ENCODE peak calls at places on chromosomes 13 and 19, in five cellular contexts. Q is colonic mucosa, P is bronchial epithelial cell, X is keratinocyte, I is HFF-Myc. U is an unnamed sample.
A peak's percentile ranks its signal among the peaks of the same experiment; 100 is the strongest.

GRCh38 chr19:748274-748598 is 2.7 kb upstream of the MISP start:
- DNase-seq in Q (peak; percentile 88), P (no peak), X (no peak), I (no peak), U (no peak)

GRCh38 chr19:28403698-28404099 is 809.3 kb downstream of the UQCRFS1 start:
- DNase-seq in Q (no peak), P (no peak), X (no peak), I (no peak), U (no peak)

GRCh38 chr19:13505761-13506549 is at the start of gene CACNA1A:
- DNase-seq in Q (no peak), P (no peak), X (no peak), I (no peak), U (no peak)

GRCh38 chr19:51754770-51755169 is 3.1 kb upstream of the FPR1 start:
- DNase-seq in Q (no peak), P (no peak), X (no peak), I (no peak), U (no peak)

GRCh38 chr13:31638577-31638976 is 100.7 kb upstream of the RXFP2 start:
- DNase-seq in Q (no peak), P (peak; percentile 67), X (no peak), I (peak; percentile 54), U (peak; percentile 54)

GRCh38 chr13:97932006-97932405 is 21.5 kb upstream of the IPO5 start:
- DNase-seq in Q (no peak), P (no peak), X (no peak), I (no peak), U (no peak)

GRCh38 chr19:29576043-29576442 is 30.0 kb upstream of the POP4 start:
- DNase-seq in Q (no peak), P (no peak), X (no peak), I (no peak), U (no peak)

GRCh38 chr13:43354147-43354945 is 331.0 kb downstream of the DNAJC15 start:
- DNase-seq in Q (no peak), P (no peak), X (no peak), I (no peak), U (no peak)

GRCh38 chr13:23510979-23511735 is 59.1 kb upstream of the TNFRSF19 start:
- DNase-seq in Q (no peak), P (peak; percentile 52), X (no peak), I (no peak), U (no peak)

GRCh38 chr13:70249332-70250064 is 141.2 kb upstream of the KLHL1 start:
- DNase-seq in Q (no peak), P (peak; percentile 99), X (no peak), I (no peak), U (no peak)

GRCh38 chr13:54599413-54599812 is 1570.8 kb downstream of the OLFM4 start:
- DNase-seq in Q (no peak), P (no peak), X (no peak), I (no peak), U (no peak)

GRCh38 chr19:3479177-3479818 is 1.0 kb downstream of the SMIM24 start:
- DNase-seq in Q (no peak), P (no peak), X (no peak), I (no peak), U (no peak)

GRCh38 chr13:98658131-98658530 is 81.2 kb upstream of the STK24 start:
- DNase-seq in Q (peak; percentile 38), P (peak; percentile 62), X (no peak), I (no peak), U (no peak)

GRCh38 chr19:38287604-38288003 is 16.4 kb upstream of the C19orf33 start:
- DNase-seq in Q (no peak), P (no peak), X (no peak), I (no peak), U (no peak)

GRCh38 chr19:49818691-49819331 is 722 bp downstream of the MED25 start:
- DNase-seq in Q (no peak), P (no peak), X (no peak), I (no peak), U (no peak)

GRCh38 chr13:35549481-35549880 is 73.0 kb upstream of the MAB21L1 start:
- DNase-seq in Q (no peak), P (peak; percentile 85), X (no peak), I (peak; percentile 25), U (peak; percentile 25)

GRCh38 chr19:30784850-30785459 is 412.8 kb downstream of the ZNF536 start:
- DNase-seq in Q (peak; percentile 63), P (no peak), X (no peak), I (no peak), U (no peak)

GRCh38 chr13:97142452-97142851 is 79.7 kb upstream of the MBNL2 start:
- DNase-seq in Q (peak; percentile 77), P (no peak), X (no peak), I (no peak), U (no peak)

GRCh38 chr13:73387318-73387717 is 328.5 kb downstream of the KLF5 start:
- DNase-seq in Q (no peak), P (no peak), X (no peak), I (no peak), U (no peak)

GRCh38 chr19:12411893-12412292 is 10.8 kb upstream of the ZNF799 start:
- DNase-seq in Q (no peak), P (no peak), X (no peak), I (no peak), U (no peak)

GRCh38 chr19:31943305-31943704 is 402.1 kb upstream of the ZNF507 start:
- DNase-seq in Q (no peak), P (no peak), X (no peak), I (no peak), U (no peak)

GRCh38 chr19:49432141-49433073 is 7.2 kb downstream of the GFY start:
- DNase-seq in Q (peak; percentile 73), P (no peak), X (no peak), I (no peak), U (no peak)

GRCh38 chr13:46314587-46314986 is 72.5 kb downstream of the RUBCNL start:
- DNase-seq in Q (no peak), P (no peak), X (no peak), I (no peak), U (no peak)

GRCh38 chr19:4988770-4989251 is 19.9 kb downstream of the KDM4B start:
- DNase-seq in Q (no peak), P (no peak), X (no peak), I (no peak), U (no peak)

GRCh38 chr13:107827840-107828549 is 387.3 kb downstream of the LIG4 start:
- DNase-seq in Q (no peak), P (no peak), X (no peak), I (no peak), U (no peak)

GRCh38 chr13:50129923-50130685 is 114.9 kb downstream of the KCNRG start:
- DNase-seq in Q (peak; percentile 29), P (no peak), X (no peak), I (no peak), U (no peak)

GRCh38 chr19:38317104-38317612 is 1.4 kb upstream of the YIF1B start:
- DNase-seq in Q (no peak), P (no peak), X (no peak), I (no peak), U (no peak)

GRCh38 chr13:45325806-45326205 is 15.2 kb downstream of the TPT1 start:
- DNase-seq in Q (no peak), P (peak; percentile 93), X (no peak), I (peak; percentile 81), U (peak; percentile 71)

GRCh38 chr13:32056316-32056715 is 24.7 kb downstream of the FRY start:
- DNase-seq in Q (peak; percentile 56), P (no peak), X (no peak), I (no peak), U (no peak)

GRCh38 chr13:48648446-48648845 is 5.3 kb upstream of the CYSLTR2 start:
- DNase-seq in Q (no peak), P (no peak), X (no peak), I (no peak), U (no peak)

GRCh38 chr13:45341799-45342584 is 1.0 kb upstream of the TPT1 start:
- DNase-seq in Q (peak; percentile 66), P (peak; percentile 74), X (no peak), I (no peak), U (no peak)

GRCh38 chr19:39566064-39566463 is 26.1 kb upstream of the EID2 start:
- DNase-seq in Q (no peak), P (no peak), X (no peak), I (no peak), U (no peak)

GRCh38 chr13:77429320-77430142 is 102.6 kb upstream of the MYCBP2 start:
- DNase-seq in Q (no peak), P (no peak), X (no peak), I (no peak), U (peak; percentile 23)

GRCh38 chr13:27375686-27376326 is 48.6 kb upstream of the GTF3A start:
- DNase-seq in Q (peak; percentile 84), P (peak; percentile 31), X (no peak), I (peak; percentile 50), U (no peak)

DNA sequence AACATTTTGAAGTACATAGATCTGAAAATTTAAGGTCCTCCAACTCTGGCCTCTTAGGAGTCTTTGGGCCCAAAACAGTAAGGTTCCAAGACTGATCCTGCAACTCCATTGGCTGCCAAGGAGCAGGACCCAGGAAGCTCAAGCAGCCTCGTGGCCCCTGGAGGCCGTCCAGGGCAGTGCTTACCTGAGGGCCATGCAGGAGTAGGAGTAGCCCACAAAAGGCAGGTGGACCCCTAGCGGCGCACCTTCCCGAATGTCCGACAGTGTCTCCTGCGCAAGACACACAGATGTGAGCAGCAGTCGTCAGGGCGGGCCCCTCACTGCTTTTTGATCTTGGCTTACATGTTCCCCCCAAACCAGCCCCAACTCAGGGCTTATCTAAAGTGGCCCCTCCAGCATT is 5.7 kb upstream of the SIX5 start:
- DNase-seq in Q (peak; percentile 32), P (no peak), X (no peak), I (no peak), U (no peak)
- TF ChIP-seq CTCF in Q (peak; percentile 17), P (no peak), X (peak; percentile 17), I (no peak), U (no peak)

DNA sequence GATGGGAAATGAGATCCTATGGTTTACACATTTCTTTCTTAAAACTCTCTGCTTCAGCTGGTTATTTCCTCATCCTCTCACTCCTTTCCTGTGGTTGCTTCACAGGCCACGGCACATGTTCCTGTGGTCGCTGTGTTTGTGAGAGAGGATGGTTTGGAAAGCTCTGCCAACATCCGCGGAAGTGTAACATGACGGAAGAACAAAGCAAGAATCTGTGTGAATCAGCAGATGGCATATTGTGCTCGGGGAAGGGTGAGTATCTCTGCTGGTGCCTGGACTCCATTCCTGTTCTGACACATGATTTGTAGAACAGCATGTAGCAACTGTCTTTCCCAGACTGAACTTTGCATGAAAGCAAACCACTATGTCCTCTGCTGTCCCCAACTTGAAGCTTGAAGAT is 254.2 kb downstream of the ITGBL1 start:
- DNase-seq in Q (no peak), P (peak; percentile 65), X (no peak), I (peak; percentile 79), U (peak; percentile 91)
- H3K4me3 ChIP-seq in Q (no peak overlapping the region), P (no peak overlapping the region), X (no peak overlapping the region), I (no peak overlapping the region), U (no peak overlapping the region)

DNA sequence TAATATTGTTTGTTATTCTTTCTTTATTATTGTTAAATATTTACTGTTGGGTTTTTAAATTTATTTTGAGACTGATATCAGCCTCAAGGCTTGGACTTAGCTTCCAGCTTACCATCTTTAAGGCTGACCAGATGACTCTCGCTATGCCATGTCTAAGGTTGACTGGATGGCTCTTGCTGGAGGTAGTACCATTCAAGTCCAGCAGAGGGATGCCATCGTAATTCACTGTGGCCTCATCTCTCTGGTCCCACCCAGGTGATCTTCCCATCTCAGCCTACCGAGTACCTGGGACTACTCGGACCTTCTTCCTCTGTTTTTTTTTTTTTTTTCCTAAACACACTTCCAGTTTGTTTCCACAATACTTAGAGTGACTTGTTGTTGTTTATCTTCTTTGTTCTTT is 41.7 kb upstream of the ZNF91 start:
- DNase-seq in Q (no peak), P (no peak), X (no peak), I (no peak), U (no peak)
- TF ChIP-seq CTCF in Q (no peak), P (peak; percentile 1), X (no peak), I (no peak), U (peak; percentile 38)

GRCh38 chr19:41223431-41224234 is 4.6 kb downstream of the AXL start:
- DNase-seq in Q (no peak), P (peak; percentile 80), X (peak; percentile 86), I (peak; percentile 83), U (peak; percentile 58)
- H3K4me3 ChIP-seq in Q (no peak overlapping the region), P (no peak overlapping the region), X (peak overlapping the region; percentile 39), I (peak overlapping the region; percentile 39), U (peak overlapping the region; percentile 27)